ENCODE peak calls at places on chromosomes 6 and 20, in six cellular contexts. M, A, V, O, T and X are unnamed samples.

GRCh38 chr20:4170621-4171537 is 155.5 kb upstream of the RNF24 start:
- DNase-seq in M (no peak), A (no peak), V (no peak), O (no peak), T (peak; percentile 60), X (no peak)

GRCh38 chr6:142802124-142802523 is 142.9 kb downstream of the HIVEP2 start:
- DNase-seq in M (peak; percentile 99), A (peak; percentile 47), V (peak; percentile 59), O (no peak), T (no peak), X (peak; percentile 50)

GRCh38 chr6:43274916-43275597 is 23.0 kb upstream of the SLC22A7 start:
- DNase-seq in M (no peak), A (no peak), V (no peak), O (peak; percentile 95), T (peak; percentile 55), X (no peak)

GRCh38 chr6:40727272-40727671 is 140.1 kb upstream of the LRFN2 start:
- DNase-seq in M (no peak), A (no peak), V (no peak), O (no peak), T (no peak), X (no peak)

GRCh38 chr20:43667341-43668132 is 623 bp downstream of the MYBL2 start:
- DNase-seq in M (no peak), A (no peak), V (peak; percentile 21), O (no peak), T (no peak), X (no peak)

GRCh38 chr6:453152-453551 is 61.6 kb downstream of the IRF4 start:
- DNase-seq in M (no peak), A (no peak), V (no peak), O (no peak), T (no peak), X (no peak)

GRCh38 chr6:94213176-94213575 is 793.8 kb upstream of the EPHA7 start:
- DNase-seq in M (no peak), A (no peak), V (no peak), O (no peak), T (no peak), X (no peak)

GRCh38 chr20:58523072-58523681 is 8.0 kb upstream of the APCDD1L start:
- DNase-seq in M (peak; percentile 31), A (no peak), V (no peak), O (no peak), T (no peak), X (no peak)

GRCh38 chr20:45176526-45176925 is 1.8 kb downstream of the PI3 start:
- DNase-seq in M (no peak), A (no peak), V (no peak), O (no peak), T (no peak), X (no peak)

GRCh38 chr6:170404036-170404435 is 97.5 kb downstream of the FAM120B start:
- DNase-seq in M (no peak), A (no peak), V (no peak), O (no peak), T (no peak), X (no peak)

GRCh38 chr6:155201461-155202226 is 62.2 kb upstream of the CLDN20 start:
- DNase-seq in M (peak; percentile 87), A (peak; percentile 28), V (no peak), O (no peak), T (no peak), X (peak; percentile 21)

GRCh38 chr6:8219352-8219943 is 117.1 kb upstream of the EEF1E1 start:
- DNase-seq in M (peak; percentile 63), A (peak; percentile 23), V (peak; percentile 48), O (no peak), T (peak; percentile 42), X (no peak)

GRCh38 chr6:168273483-168274045 is 46.0 kb downstream of the DACT2 start:
- DNase-seq in M (no peak), A (no peak), V (peak; percentile 32), O (no peak), T (no peak), X (no peak)

GRCh38 chr20:41135187-41135887 is 2.0 kb upstream of the PLCG1 start:
- DNase-seq in M (peak; percentile 14), A (peak; percentile 32), V (peak; percentile 72), O (peak; percentile 58), T (peak; percentile 61), X (no peak)

GRCh38 chr20:36745234-36745926 is 510 bp downstream of the NDRG3 start:
- DNase-seq in M (no peak), A (no peak), V (peak; percentile 49), O (peak; percentile 56), T (peak; percentile 26), X (peak; percentile 33)

GRCh38 chr20:35517125-35517524 is 12.3 kb downstream of the C20orf173 start:
- DNase-seq in M (no peak), A (no peak), V (no peak), O (no peak), T (no peak), X (no peak)

GRCh38 chr20:35511814-35512420 is 17.5 kb downstream of the C20orf173 start:
- DNase-seq in M (peak; percentile 47), A (no peak), V (peak; percentile 34), O (no peak), T (peak; percentile 40), X (no peak)

GRCh38 chr20:35515341-35515740 is 14.1 kb downstream of the C20orf173 start:
- DNase-seq in M (no peak), A (no peak), V (no peak), O (no peak), T (no peak), X (no peak)

GRCh38 chr20:35515949-35516645 is 13.4 kb downstream of the C20orf173 start:
- DNase-seq in M (peak; percentile 86), A (peak; percentile 44), V (peak; percentile 38), O (no peak), T (peak; percentile 36), X (peak; percentile 92)

GRCh38 chr20:35514371-35514960 is 15.0 kb downstream of the C20orf173 start:
- DNase-seq in M (no peak), A (no peak), V (no peak), O (no peak), T (no peak), X (no peak)
- TF ChIP-seq POLR2A in M (no peak), A (no peak), V (no peak), O (no peak), T (no peak), X (no peak)

DNA sequence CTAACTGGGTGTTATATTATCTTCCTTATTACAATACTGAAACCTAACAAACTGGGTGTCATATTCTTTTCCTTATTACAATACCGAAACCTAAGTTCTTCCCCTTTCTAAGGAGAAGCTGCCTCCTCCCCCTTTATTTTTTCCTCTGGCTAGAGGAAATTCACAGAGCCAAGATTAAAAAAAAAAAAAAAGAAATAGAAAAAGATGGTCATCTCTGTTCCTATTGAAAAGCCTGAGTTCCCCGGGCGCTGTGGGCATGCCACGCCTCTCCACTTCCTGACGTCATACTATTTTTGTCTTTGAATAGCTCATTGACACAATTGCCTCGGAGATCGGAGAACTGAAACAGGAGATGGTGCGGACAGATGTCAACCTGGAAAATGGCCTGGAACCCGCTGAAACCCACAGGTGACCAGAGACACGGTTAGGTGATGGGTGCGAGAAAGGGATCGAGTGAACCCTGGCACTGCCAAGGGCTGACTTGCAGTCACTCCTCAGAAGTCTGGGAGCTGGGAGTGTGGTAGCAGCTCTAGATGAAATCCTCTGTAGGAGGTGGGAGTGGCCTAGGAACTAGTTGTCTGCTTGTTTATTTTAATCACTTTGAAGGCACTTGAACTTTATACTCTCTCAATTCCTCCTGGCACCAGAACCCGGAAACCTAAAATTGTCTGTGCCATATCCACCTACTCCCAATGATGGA is 82.2 kb upstream of the NAA20 start:
- DNase-seq in M (no peak), A (no peak), V (peak; percentile 51), O (no peak), T (peak; percentile 42), X (no peak)
- TF ChIP-seq POLR2A in M (no peak), A (no peak), V (no peak), O (peak; percentile 45), T (no peak), X (no peak)

GRCh38 chr6:33425668-33426577 is 6.1 kb downstream of the SYNGAP1 start:
- DNase-seq in M (peak; percentile 75), A (peak; percentile 63), V (peak; percentile 83), O (peak; percentile 84), T (peak; percentile 81), X (peak; percentile 92)
- TF ChIP-seq POLR2A in M (peak; percentile 47), A (peak; percentile 64), V (peak; percentile 33), O (peak; percentile 12), T (no peak), X (peak; percentile 55)

GRCh38 chr6:87723727-87724078 is 21.7 kb upstream of the AKIRIN2 start:
- DNase-seq in M (no peak), A (no peak), V (no peak), O (no peak), T (no peak), X (no peak)

GRCh38 chr6:87728706-87729105 is 26.7 kb upstream of the AKIRIN2 start:
- DNase-seq in M (no peak), A (no peak), V (no peak), O (no peak), T (no peak), X (no peak)

GRCh38 chr6:87722831-87723726 is 21.0 kb upstream of the AKIRIN2 start:
- DNase-seq in M (peak; percentile 95), A (peak; percentile 75), V (peak; percentile 78), O (peak; percentile 88), T (peak; percentile 44), X (peak; percentile 75)

GRCh38 chr6:87721311-87721710 is 19.3 kb upstream of the AKIRIN2 start:
- DNase-seq in M (no peak), A (no peak), V (no peak), O (no peak), T (no peak), X (no peak)

GRCh38 chr6:87724994-87725811 is 23.2 kb upstream of the AKIRIN2 start:
- DNase-seq in M (no peak), A (no peak), V (no peak), O (no peak), T (no peak), X (no peak)
- TF ChIP-seq POLR2A in M (no peak), A (no peak), V (no peak), O (no peak), T (no peak), X (no peak)

GRCh38 chr20:49896204-49896603 is 19.1 kb downstream of the SPATA2 start:
- DNase-seq in M (no peak), A (no peak), V (no peak), O (no peak), T (no peak), X (no peak)

GRCh38 chr20:49904440-49905214 is 10.7 kb downstream of the SPATA2 start:
- DNase-seq in M (no peak), A (no peak), V (no peak), O (no peak), T (no peak), X (no peak)

GRCh38 chr20:49894073-49894470 is 21.3 kb downstream of the SPATA2 start:
- DNase-seq in M (no peak), A (no peak), V (no peak), O (no peak), T (no peak), X (no peak)

GRCh38 chr20:49901588-49901987 is 13.7 kb downstream of the SPATA2 start:
- DNase-seq in M (no peak), A (no peak), V (no peak), O (no peak), T (no peak), X (no peak)

GRCh38 chr20:49899551-49900383 is 15.6 kb downstream of the SPATA2 start:
- DNase-seq in M (peak; percentile 12), A (no peak), V (no peak), O (no peak), T (no peak), X (no peak)
- TF ChIP-seq POLR2A in M (no peak), A (no peak), V (no peak), O (no peak), T (no peak), X (no peak)

GRCh38 chr6:105810922-105811482 is 275.1 kb upstream of the PRDM1 start:
- DNase-seq in M (no peak), A (no peak), V (no peak), O (no peak), T (no peak), X (no peak)
- TF ChIP-seq POLR2A in M (no peak), A (no peak), V (no peak), O (no peak), T (no peak), X (no peak)